ENCODE peak calls at places on chromosomes 7 and 10, in nine cellular contexts. M is breast epithelium, P is suprapubic skin, L is uterus, H is A549, Y is heart left ventricle, B is stomach, E is IMR-90, A is transverse colon. K is an unnamed sample.

GRCh38 chr10:124612611-124613498 is 131.3 kb downstream of the FAM53B start:
- DNase-seq in M (no peak), P (no peak), L (peak), H (no peak), Y (no peak), B (no peak), E (peak), A (no peak), K (peak)

GRCh38 chr7:43666938-43667337 is 62.4 kb downstream of the COA1 start:
- DNase-seq in M (no peak), P (no peak), L (no peak), H (no peak), Y (no peak), B (no peak), E (peak), A (no peak), K (no peak)

GRCh38 chr7:22700559-22701002 is 26.4 kb upstream of the IL6 start:
- DNase-seq in M (no peak), P (no peak), L (no peak), H (no peak), Y (no peak), B (no peak), E (peak), A (no peak), K (no peak)

GRCh38 chr7:138510003-138510402 is 49.9 kb downstream of the TRIM24 start:
- DNase-seq in M (no peak), P (no peak), L (no peak), H (no peak), Y (no peak), B (no peak), E (no peak), A (no peak), K (no peak)

GRCh38 chr7:114715907-114716306 is 206.0 kb upstream of the MDFIC start:
- DNase-seq in M (no peak), P (no peak), L (no peak), H (no peak), Y (no peak), B (no peak), E (peak), A (no peak), K (no peak)

GRCh38 chr7:18352339-18353255 is 143.0 kb upstream of the HDAC9 start:
- DNase-seq in M (no peak), P (no peak), L (peak), H (peak), Y (peak), B (peak), E (peak), A (peak), K (peak)

GRCh38 chr7:24825931-24826661 is 68.8 kb upstream of the GSDME start:
- DNase-seq in M (peak), P (no peak), L (no peak), H (peak), Y (no peak), B (peak), E (peak), A (peak), K (no peak)

GRCh38 chr7:50317221-50317678 is 12.7 kb downstream of the IKZF1 start:
- DNase-seq in M (no peak), P (no peak), L (no peak), H (no peak), Y (no peak), B (no peak), E (no peak), A (no peak), K (no peak)

GRCh38 chr10:89613582-89613981 is 31.5 kb downstream of the PANK1 start:
- DNase-seq in M (no peak), P (no peak), L (no peak), H (no peak), Y (no peak), B (no peak), E (no peak), A (no peak), K (no peak)

GRCh38 chr10:3484306-3485187 is 300.5 kb downstream of the KLF6 start:
- DNase-seq in M (no peak), P (no peak), L (no peak), H (no peak), Y (peak), B (no peak), E (peak), A (no peak), K (no peak)

GRCh38 chr7:81447351-81447952 is 322.4 kb downstream of the HGF start:
- DNase-seq in M (no peak), P (no peak), L (no peak), H (peak), Y (no peak), B (no peak), E (peak), A (peak), K (no peak)

GRCh38 chr7:81441750-81442149 is 328.1 kb downstream of the HGF start:
- DNase-seq in M (no peak), P (no peak), L (no peak), H (no peak), Y (no peak), B (no peak), E (no peak), A (no peak), K (no peak)

GRCh38 chr7:81449105-81449504 is 320.7 kb downstream of the HGF start:
- DNase-seq in M (no peak), P (no peak), L (no peak), H (no peak), Y (no peak), B (no peak), E (no peak), A (no peak), K (no peak)

GRCh38 chr7:81446212-81446611 is 323.6 kb downstream of the HGF start:
- DNase-seq in M (no peak), P (no peak), L (no peak), H (no peak), Y (no peak), B (no peak), E (no peak), A (no peak), K (no peak)

GRCh38 chr7:81445462-81445861 is 324.4 kb downstream of the HGF start:
- DNase-seq in M (no peak), P (no peak), L (no peak), H (no peak), Y (no peak), B (no peak), E (no peak), A (no peak), K (no peak)
- H3K27ac ChIP-seq in M (no peak), P (no peak), L (no peak), H (peak), Y (no peak), B (no peak), E (no peak), A (no peak), K (no peak)

GRCh38 chr7:66415659-66416265 is 210.6 kb downstream of the TPST1 start:
- DNase-seq in M (no peak), P (no peak), L (no peak), H (no peak), Y (no peak), B (no peak), E (peak), A (no peak), K (no peak)

GRCh38 chr7:66419210-66419609 is 209.5 kb upstream of the KCTD7 start:
- DNase-seq in M (no peak), P (no peak), L (no peak), H (no peak), Y (no peak), B (no peak), E (no peak), A (no peak), K (peak)

GRCh38 chr7:66418537-66418936 is 210.1 kb upstream of the KCTD7 start:
- DNase-seq in M (no peak), P (no peak), L (no peak), H (no peak), Y (no peak), B (no peak), E (no peak), A (no peak), K (no peak)

GRCh38 chr7:66409493-66409892 is 204.4 kb downstream of the TPST1 start:
- DNase-seq in M (no peak), P (no peak), L (no peak), H (no peak), Y (no peak), B (no peak), E (no peak), A (no peak), K (no peak)

GRCh38 chr7:66413379-66414114 is 208.4 kb downstream of the TPST1 start:
- DNase-seq in M (peak), P (peak), L (peak), H (peak), Y (peak), B (peak), E (peak), A (peak), K (peak)
- TF ChIP-seq POLR2A in M (no peak), P (no peak), L (no peak), H (no peak), Y (no peak), B (no peak), E (no peak), A (no peak), K (peak)

DNA sequence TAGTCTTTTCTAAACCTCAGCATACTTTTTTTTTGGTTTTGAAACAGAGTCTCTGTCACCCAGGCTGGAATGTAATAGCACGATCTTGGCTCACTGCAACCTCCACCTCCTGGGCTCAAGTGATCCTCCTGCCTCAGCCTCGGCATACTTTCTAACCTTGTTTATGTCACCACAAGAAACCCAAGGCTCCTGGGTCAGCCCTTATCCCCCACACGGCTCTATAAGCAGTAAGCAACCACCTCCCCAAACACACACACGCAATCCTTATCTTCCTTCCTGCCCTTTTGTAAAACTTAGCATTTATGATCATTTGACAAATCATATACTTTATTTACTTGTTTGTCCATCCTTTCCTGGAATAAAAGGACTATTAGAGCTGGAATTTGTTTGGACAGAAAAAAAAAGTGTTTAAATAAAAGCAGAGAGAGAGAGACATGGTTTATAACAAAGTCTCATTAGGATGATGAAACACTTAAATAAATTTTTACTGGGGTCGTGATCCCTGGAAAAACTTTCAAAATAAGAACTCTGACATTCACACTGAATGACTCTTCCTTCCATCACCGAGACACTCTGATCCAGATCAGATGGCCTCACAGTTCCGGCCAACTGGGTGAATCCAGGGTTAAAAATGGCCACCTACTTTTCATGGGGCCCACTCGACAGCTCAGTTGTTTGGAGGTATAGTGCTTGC is 72.7 kb upstream of the PIK3CG start:
- DNase-seq in M (no peak), P (no peak), L (no peak), H (no peak), Y (no peak), B (no peak), E (no peak), A (no peak), K (no peak)
- TF ChIP-seq CTCF in M (no peak), P (no peak), L (no peak), H (no peak), Y (no peak), B (no peak), E (no peak), A (no peak), K (no peak)

DNA sequence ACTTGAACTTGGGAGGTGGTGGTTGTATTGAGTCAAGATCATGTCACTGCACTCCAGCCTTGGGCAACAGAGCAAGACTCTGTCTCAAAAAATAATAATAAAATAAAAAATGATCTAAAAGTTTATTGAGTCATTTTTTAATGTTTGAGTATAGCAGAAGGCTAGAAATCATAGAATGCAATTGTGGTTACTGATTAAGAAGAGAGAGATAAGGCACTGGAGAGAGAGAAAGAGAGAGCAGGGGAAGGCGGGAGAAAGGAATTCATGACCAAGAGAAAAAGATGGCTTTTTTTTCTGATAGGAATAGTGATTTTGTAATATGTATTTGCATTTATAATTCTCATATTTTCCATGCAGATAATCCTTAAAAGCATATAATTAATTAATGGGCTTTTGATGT is 76.0 kb downstream of the CHN2 start:
- DNase-seq in M (no peak), P (no peak), L (no peak), H (no peak), Y (no peak), B (no peak), E (no peak), A (no peak), K (no peak)
- H3K27ac ChIP-seq in M (no peak), P (no peak), L (no peak), H (no peak), Y (no peak), B (peak), E (no peak), A (no peak), K (no peak)

GRCh38 chr7:74226633-74227032 is 16.8 kb downstream of the LAT2 start:
- DNase-seq in M (no peak), P (no peak), L (no peak), H (no peak), Y (peak), B (no peak), E (no peak), A (peak), K (no peak)
- TF ChIP-seq POLR2A in M (no peak), P (no peak), L (no peak), H (no peak), Y (no peak), B (no peak), E (no peak), A (no peak), K (no peak)

GRCh38 chr7:132755538-132756481 is 179.5 kb upstream of the PLXNA4 start:
- DNase-seq in M (no peak), P (no peak), L (no peak), H (no peak), Y (no peak), B (no peak), E (no peak), A (no peak), K (peak)
- TF ChIP-seq CTCF in M (no peak), P (no peak), L (no peak), H (no peak), Y (no peak), B (no peak), E (no peak), A (no peak), K (no peak)

GRCh38 chr7:55120074-55120473 is 101.3 kb downstream of the EGFR start:
- DNase-seq in M (no peak), P (no peak), L (no peak), H (no peak), Y (peak), B (no peak), E (no peak), A (no peak), K (no peak)

GRCh38 chr7:55122263-55122662 is 103.4 kb downstream of the EGFR start:
- DNase-seq in M (no peak), P (no peak), L (no peak), H (no peak), Y (no peak), B (no peak), E (no peak), A (no peak), K (no peak)

GRCh38 chr7:55119571-55119970 is 100.8 kb downstream of the EGFR start:
- DNase-seq in M (no peak), P (no peak), L (no peak), H (no peak), Y (no peak), B (no peak), E (no peak), A (no peak), K (no peak)

GRCh38 chr7:55121249-55121648 is 102.4 kb downstream of the EGFR start:
- DNase-seq in M (no peak), P (no peak), L (no peak), H (no peak), Y (no peak), B (no peak), E (no peak), A (no peak), K (no peak)

GRCh38 chr7:55120501-55121198 is 101.8 kb downstream of the EGFR start:
- DNase-seq in M (no peak), P (no peak), L (peak), H (no peak), Y (peak), B (no peak), E (peak), A (no peak), K (peak)
- H3K27ac ChIP-seq in M (peak), P (peak), L (peak), H (no peak), Y (peak), B (peak), E (peak), A (peak), K (peak)

GRCh38 chr10:43771675-43772074 is 123.0 kb upstream of the ZNF32 start:
- DNase-seq in M (no peak), P (no peak), L (no peak), H (no peak), Y (no peak), B (no peak), E (no peak), A (no peak), K (no peak)
- TF ChIP-seq POLR2A in M (no peak), P (no peak), L (no peak), H (no peak), Y (no peak), B (no peak), E (no peak), A (no peak), K (no peak)